ENCODE peak calls at places on chromosome 6, in seven cellular contexts. One of them, this sample, is unnamed.

GRCh38 chr6:53447869-53448268 is 97.0 kb downstream of the GCLC start:
- DNase-seq in right lobe of liver: no peak
- DNase-seq in HCT116: no peak
- DNase-seq in Peyer's patch: no peak
- DNase-seq in sigmoid colon: no peak
- DNase-seq in stomach: no peak
- DNase-seq in uterus: no peak
- DNase-seq in this sample: no peak

GRCh38 chr6:31122803-31123706 is 2.8 kb upstream of the CDSN start:
- DNase-seq in right lobe of liver: no peak
- DNase-seq in HCT116: peak; percentile 72
- DNase-seq in Peyer's patch: no peak
- DNase-seq in sigmoid colon: peak; percentile 89
- DNase-seq in stomach: peak; percentile 76
- DNase-seq in uterus: peak; percentile 70
- DNase-seq in this sample: peak; percentile 78

GRCh38 chr6:15389079-15389758 is 143.3 kb downstream of the JARID2 start:
- DNase-seq in right lobe of liver: no peak
- DNase-seq in HCT116: no peak
- DNase-seq in Peyer's patch: no peak
- DNase-seq in sigmoid colon: peak; percentile 72
- DNase-seq in stomach: no peak
- DNase-seq in uterus: no peak
- DNase-seq in this sample: no peak

GRCh38 chr6:75539136-75539535 is 45.5 kb upstream of the FILIP1 start:
- DNase-seq in right lobe of liver: no peak
- DNase-seq in HCT116: no peak
- DNase-seq in Peyer's patch: no peak
- DNase-seq in sigmoid colon: no peak
- DNase-seq in stomach: no peak
- DNase-seq in uterus: no peak
- DNase-seq in this sample: no peak

GRCh38 chr6:20655317-20655716 is 121.1 kb downstream of the CDKAL1 start:
- DNase-seq in right lobe of liver: no peak
- DNase-seq in HCT116: no peak
- DNase-seq in Peyer's patch: no peak
- DNase-seq in sigmoid colon: no peak
- DNase-seq in stomach: no peak
- DNase-seq in uterus: no peak
- DNase-seq in this sample: no peak

GRCh38 chr6:2768125-2768524 is 2.9 kb downstream of the WRNIP1 start:
- DNase-seq in right lobe of liver: no peak
- DNase-seq in HCT116: no peak
- DNase-seq in Peyer's patch: no peak
- DNase-seq in sigmoid colon: no peak
- DNase-seq in stomach: no peak
- DNase-seq in uterus: no peak
- DNase-seq in this sample: no peak

GRCh38 chr6:127102299-127102698 is 16.2 kb upstream of the RSPO3 start:
- DNase-seq in right lobe of liver: no peak
- DNase-seq in HCT116: no peak
- DNase-seq in Peyer's patch: no peak
- DNase-seq in sigmoid colon: no peak
- DNase-seq in stomach: no peak
- DNase-seq in uterus: no peak
- DNase-seq in this sample: no peak

GRCh38 chr6:79334674-79335073 is 100.2 kb upstream of the HMGN3 start:
- DNase-seq in right lobe of liver: no peak
- DNase-seq in HCT116: no peak
- DNase-seq in Peyer's patch: no peak
- DNase-seq in sigmoid colon: no peak
- DNase-seq in stomach: no peak
- DNase-seq in uterus: no peak
- DNase-seq in this sample: no peak

GRCh38 chr6:157317129-157317814 is 6.0 kb downstream of the TMEM242 start:
- DNase-seq in right lobe of liver: no peak
- DNase-seq in HCT116: peak; percentile 51
- DNase-seq in Peyer's patch: peak; percentile 89
- DNase-seq in sigmoid colon: peak; percentile 90
- DNase-seq in stomach: peak; percentile 78
- DNase-seq in uterus: peak; percentile 89
- DNase-seq in this sample: peak; percentile 59

GRCh38 chr6:31131595-31131994 is 7.3 kb downstream of the PSORS1C2 start:
- DNase-seq in right lobe of liver: no peak
- DNase-seq in HCT116: no peak
- DNase-seq in Peyer's patch: no peak
- DNase-seq in sigmoid colon: no peak
- DNase-seq in stomach: no peak
- DNase-seq in uterus: no peak
- DNase-seq in this sample: no peak

GRCh38 chr6:36906539-36906938 is 20.8 kb downstream of the C6orf89 start:
- DNase-seq in right lobe of liver: peak; percentile 91
- DNase-seq in HCT116: no peak
- DNase-seq in Peyer's patch: no peak
- DNase-seq in sigmoid colon: no peak
- DNase-seq in stomach: peak; percentile 87
- DNase-seq in uterus: no peak
- DNase-seq in this sample: peak; percentile 91

GRCh38 chr6:53628354-53629119 is 37.0 kb downstream of the KLHL31 start:
- DNase-seq in right lobe of liver: no peak
- DNase-seq in HCT116: no peak
- DNase-seq in Peyer's patch: no peak
- DNase-seq in sigmoid colon: no peak
- DNase-seq in stomach: no peak
- DNase-seq in uterus: peak; percentile 73
- DNase-seq in this sample: no peak

GRCh38 chr6:139623382-139623781 is 248.9 kb upstream of the CITED2 start:
- DNase-seq in right lobe of liver: no peak
- DNase-seq in HCT116: no peak
- DNase-seq in Peyer's patch: no peak
- DNase-seq in sigmoid colon: no peak
- DNase-seq in stomach: no peak
- DNase-seq in uterus: no peak
- DNase-seq in this sample: no peak

GRCh38 chr6:116392158-116393032 is 21.6 kb downstream of the DSE start:
- DNase-seq in right lobe of liver: no peak
- DNase-seq in HCT116: no peak
- DNase-seq in Peyer's patch: no peak
- DNase-seq in sigmoid colon: no peak
- DNase-seq in stomach: no peak
- DNase-seq in uterus: no peak
- DNase-seq in this sample: no peak

GRCh38 chr6:121917834-121918559 is 481.5 kb upstream of the HSF2 start:
- DNase-seq in right lobe of liver: no peak
- DNase-seq in HCT116: peak; percentile 29
- DNase-seq in Peyer's patch: no peak
- DNase-seq in sigmoid colon: no peak
- DNase-seq in stomach: no peak
- DNase-seq in uterus: no peak
- DNase-seq in this sample: no peak

GRCh38 chr6:48552905-48553304 is 441.9 kb upstream of the PTCHD4 start:
- DNase-seq in right lobe of liver: no peak
- DNase-seq in HCT116: no peak
- DNase-seq in Peyer's patch: peak; percentile 52
- DNase-seq in sigmoid colon: no peak
- DNase-seq in stomach: no peak
- DNase-seq in uterus: no peak
- DNase-seq in this sample: no peak

GRCh38 chr6:1067346-1067745 is 244.6 kb upstream of the FOXQ1 start:
- DNase-seq in right lobe of liver: no peak
- DNase-seq in HCT116: no peak
- DNase-seq in Peyer's patch: no peak
- DNase-seq in sigmoid colon: no peak
- DNase-seq in stomach: no peak
- DNase-seq in uterus: no peak
- DNase-seq in this sample: no peak

GRCh38 chr6:41672016-41672415 is 33.7 kb downstream of the MDFI start:
- DNase-seq in right lobe of liver: no peak
- DNase-seq in HCT116: no peak
- DNase-seq in Peyer's patch: no peak
- DNase-seq in sigmoid colon: peak; percentile 15
- DNase-seq in stomach: no peak
- DNase-seq in uterus: no peak
- DNase-seq in this sample: no peak

GRCh38 chr6:13538600-13538999 is 35.8 kb upstream of the SIRT5 start:
- DNase-seq in right lobe of liver: no peak
- DNase-seq in HCT116: no peak
- DNase-seq in Peyer's patch: no peak
- DNase-seq in sigmoid colon: no peak
- DNase-seq in stomach: no peak
- DNase-seq in uterus: no peak
- DNase-seq in this sample: no peak

GRCh38 chr6:13538084-13538483 is 36.3 kb upstream of the SIRT5 start:
- DNase-seq in right lobe of liver: no peak
- DNase-seq in HCT116: peak; percentile 26
- DNase-seq in Peyer's patch: no peak
- DNase-seq in sigmoid colon: no peak
- DNase-seq in stomach: no peak
- DNase-seq in uterus: no peak
- DNase-seq in this sample: no peak

GRCh38 chr6:13539572-13539971 is 34.8 kb upstream of the SIRT5 start:
- DNase-seq in right lobe of liver: no peak
- DNase-seq in HCT116: no peak
- DNase-seq in Peyer's patch: no peak
- DNase-seq in sigmoid colon: no peak
- DNase-seq in stomach: no peak
- DNase-seq in uterus: no peak
- DNase-seq in this sample: no peak

GRCh38 chr6:13544454-13545186 is 29.8 kb upstream of the SIRT5 start:
- DNase-seq in right lobe of liver: no peak
- DNase-seq in HCT116: no peak
- DNase-seq in Peyer's patch: peak; percentile 64
- DNase-seq in sigmoid colon: no peak
- DNase-seq in stomach: no peak
- DNase-seq in uterus: no peak
- DNase-seq in this sample: no peak

GRCh38 chr6:13541496-13541895 is 32.9 kb upstream of the SIRT5 start:
- DNase-seq in right lobe of liver: no peak
- DNase-seq in HCT116: no peak
- DNase-seq in Peyer's patch: no peak
- DNase-seq in sigmoid colon: no peak
- DNase-seq in stomach: no peak
- DNase-seq in uterus: no peak
- DNase-seq in this sample: no peak
- H3K27ac ChIP-seq in right lobe of liver: no peak overlapping the region
- H3K27ac ChIP-seq in HCT116: no peak overlapping the region
- H3K27ac ChIP-seq in Peyer's patch: no peak overlapping the region
- H3K27ac ChIP-seq in sigmoid colon: no peak overlapping the region
- H3K27ac ChIP-seq in stomach: no peak overlapping the region
- H3K27ac ChIP-seq in uterus: no peak overlapping the region
- H3K27ac ChIP-seq in this sample: no peak overlapping the region

GRCh38 chr6:44064089-44064947 is 62.9 kb downstream of the MRPL14 start:
- DNase-seq in right lobe of liver: no peak
- DNase-seq in HCT116: no peak
- DNase-seq in Peyer's patch: peak; percentile 67
- DNase-seq in sigmoid colon: peak; percentile 84
- DNase-seq in stomach: peak; percentile 47
- DNase-seq in uterus: peak; percentile 80
- DNase-seq in this sample: peak; percentile 39
- H3K4me1 ChIP-seq in right lobe of liver: no peaks in the 10 kb centered on the region
- H3K4me1 ChIP-seq in HCT116: no peaks in the 10 kb centered on the region
- H3K4me1 ChIP-seq in Peyer's patch: no peaks in the 10 kb centered on the region
- H3K4me1 ChIP-seq in sigmoid colon: peaks cover 32% of the 10 kb centered on the region
- H3K4me1 ChIP-seq in stomach: peaks cover 42% of the 10 kb centered on the region
- H3K4me1 ChIP-seq in uterus: peaks cover 5% of the 10 kb centered on the region
- H3K4me1 ChIP-seq in this sample: no peaks in the 10 kb centered on the region

GRCh38 chr6:109695468-109695867 is 4.4 kb downstream of the FIG4 start:
- DNase-seq in right lobe of liver: no peak
- DNase-seq in HCT116: no peak
- DNase-seq in Peyer's patch: no peak
- DNase-seq in sigmoid colon: no peak
- DNase-seq in stomach: no peak
- DNase-seq in uterus: no peak
- DNase-seq in this sample: no peak

GRCh38 chr6:109696355-109696754 is 5.3 kb downstream of the FIG4 start:
- DNase-seq in right lobe of liver: no peak
- DNase-seq in HCT116: no peak
- DNase-seq in Peyer's patch: no peak
- DNase-seq in sigmoid colon: no peak
- DNase-seq in stomach: no peak
- DNase-seq in uterus: no peak
- DNase-seq in this sample: no peak

GRCh38 chr6:109690373-109690739 is 646 bp downstream of the AK9 start:
- DNase-seq in right lobe of liver: peak; percentile 73
- DNase-seq in HCT116: no peak
- DNase-seq in Peyer's patch: peak; percentile 88
- DNase-seq in sigmoid colon: peak; percentile 81
- DNase-seq in stomach: peak; percentile 76
- DNase-seq in uterus: peak; percentile 36
- DNase-seq in this sample: peak; percentile 73

GRCh38 chr6:109690740-109691687 is at the start of the genes AK9 and FIG4:
- DNase-seq in right lobe of liver: peak; percentile 95
- DNase-seq in HCT116: peak; percentile 84
- DNase-seq in Peyer's patch: peak; percentile 97
- DNase-seq in sigmoid colon: peak; percentile 96
- DNase-seq in stomach: peak; percentile 95
- DNase-seq in uterus: peak; percentile 89
- DNase-seq in this sample: peak; percentile 94

DNA sequence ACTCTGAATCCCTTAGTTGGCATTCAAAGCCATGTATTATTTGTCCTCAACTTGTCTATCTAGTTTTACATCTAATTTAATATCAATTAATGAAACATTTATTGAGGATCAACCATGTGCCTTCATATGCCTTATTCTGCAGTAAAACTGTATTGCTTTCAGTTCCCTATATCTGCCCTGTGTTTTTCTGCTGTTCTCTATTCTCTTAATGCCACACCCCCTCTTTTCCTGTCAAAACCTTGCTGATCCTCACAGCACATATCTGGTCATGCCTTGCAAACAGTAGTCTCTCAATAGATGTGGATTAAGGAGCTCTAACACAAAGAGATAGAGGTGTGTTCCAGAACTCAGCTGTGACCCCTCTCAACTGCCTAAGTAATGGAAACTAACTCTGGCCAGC is 2.0 kb downstream of the FIG4 start:
- DNase-seq in right lobe of liver: no peak
- DNase-seq in HCT116: no peak
- DNase-seq in Peyer's patch: no peak
- DNase-seq in sigmoid colon: no peak
- DNase-seq in stomach: no peak
- DNase-seq in uterus: no peak
- DNase-seq in this sample: no peak
- TF ChIP-seq POLR2A in right lobe of liver: no peak
- TF ChIP-seq POLR2A in HCT116: no peak
- TF ChIP-seq POLR2A in Peyer's patch: no peak
- TF ChIP-seq POLR2A in sigmoid colon: no peak
- TF ChIP-seq POLR2A in stomach: no peak
- TF ChIP-seq POLR2A in uterus: no peak
- TF ChIP-seq POLR2A in this sample: no peak

GRCh38 chr6:131281471-131282270 is 146.4 kb downstream of the AKAP7 start:
- DNase-seq in right lobe of liver: peak; percentile 62
- DNase-seq in HCT116: no peak
- DNase-seq in Peyer's patch: peak; percentile 90
- DNase-seq in sigmoid colon: no peak
- DNase-seq in stomach: no peak
- DNase-seq in uterus: no peak
- DNase-seq in this sample: peak; percentile 20
- H3K27ac ChIP-seq in right lobe of liver: peak overlapping the region; percentile 54
- H3K27ac ChIP-seq in HCT116: no peak overlapping the region
- H3K27ac ChIP-seq in Peyer's patch: peak overlapping the region; percentile 45
- H3K27ac ChIP-seq in sigmoid colon: no peak overlapping the region
- H3K27ac ChIP-seq in stomach: no peak overlapping the region
- H3K27ac ChIP-seq in uterus: no peak overlapping the region
- H3K27ac ChIP-seq in this sample: peak overlapping the region; percentile 38

This sample was measured in body of pancreas.